ENCODE peak calls at places on chromosomes 2 and 18, in four cellular contexts. L is HCT116, P is cardiac muscle cell, H is WTC11. B is an unnamed sample.

GRCh38 chr2:172270278-172271079 is 156.9 kb upstream of the ITGA6 start:
- DNase-seq in L (no peak), H (peak), P (no peak), B (no peak)

GRCh38 chr2:193891021-193891420 is 1696.3 kb upstream of the TMEFF2 start:
- DNase-seq in H (no peak), L (no peak), P (no peak), B (no peak)

GRCh38 chr2:199973703-199974102 is 18.3 kb downstream of the MAIP1 start:
- DNase-seq in H (no peak), P (peak), L (peak), B (peak)

GRCh38 chr2:240997141-240997855 is 1.1 kb upstream of the SNED1 start:
- DNase-seq in H (no peak), L (no peak), P (no peak), B (no peak)

GRCh38 chr2:85168984-85169383 is 35.8 kb downstream of the TCF7L1 start:
- DNase-seq in P (no peak), H (no peak), L (no peak), B (no peak)

GRCh38 chr2:207744050-207744449 is 25.7 kb downstream of the FZD5 start:
- DNase-seq in P (no peak), L (no peak), H (no peak), B (no peak)

GRCh38 chr2:176084629-176085119 is 912 bp upstream of the EVX2 start:
- DNase-seq in L (no peak), H (no peak), P (no peak), B (no peak)

GRCh38 chr2:2886934-2887333 is 490.7 kb downstream of the EIPR1 start:
- DNase-seq in P (peak), L (no peak), H (no peak), B (no peak)

GRCh38 chr2:21253311-21254027 is 129.7 kb downstream of the TDRD15 start:
- DNase-seq in H (no peak), P (no peak), L (no peak), B (no peak)

GRCh38 chr2:67991456-67991855 is 71.3 kb downstream of the C1D start:
- DNase-seq in P (no peak), L (no peak), H (no peak), B (no peak)

GRCh38 chr2:173553589-173553988 is 198.9 kb downstream of the CDCA7 start:
- DNase-seq in H (no peak), L (no peak), P (no peak), B (no peak)

GRCh38 chr18:12015697-12016062 is 34.4 kb downstream of the IMPA2 start:
- DNase-seq in L (no peak), H (no peak), P (no peak), B (peak)

GRCh38 chr2:73984922-73985317 is 210 bp downstream of the TET3 start:
- DNase-seq in L (no peak), P (no peak), H (peak), B (no peak)

GRCh38 chr2:241771286-241772062 is 5.1 kb upstream of the GAL3ST2 start:
- DNase-seq in H (peak), L (no peak), P (no peak), B (no peak)

GRCh38 chr2:44620189-44620990 is 258.6 kb downstream of the CAMKMT start:
- DNase-seq in L (no peak), P (no peak), H (no peak), B (peak)

GRCh38 chr2:152432206-152432653 is 97.3 kb downstream of the FMNL2 start:
- DNase-seq in L (no peak), H (no peak), P (no peak), B (peak)

GRCh38 chr2:36356990-36357505 is 1.5 kb downstream of the CRIM1 start:
- DNase-seq in P (no peak), L (no peak), H (no peak), B (peak)

GRCh38 chr2:44361330-44362206 is at the start of the genes CAMKMT and PREPL:
- DNase-seq in P (peak), H (peak), L (peak), B (peak)

GRCh38 chr2:152548111-152548875 is 169.0 kb downstream of the PRPF40A start:
- DNase-seq in P (no peak), H (no peak), L (no peak), B (no peak)

GRCh38 chr2:199366406-199366805 is 91.3 kb downstream of the SATB2 start:
- DNase-seq in L (no peak), H (no peak), P (no peak), B (peak)

GRCh38 chr18:79912409-79912991 is 39.0 kb downstream of the SLC66A2 start:
- DNase-seq in H (no peak), P (no peak), L (no peak), B (no peak)

GRCh38 chr18:6595666-6596065 is 133.8 kb upstream of the ARHGAP28 start:
- DNase-seq in P (no peak), H (no peak), L (no peak), B (no peak)

GRCh38 chr2:234846589-234847363 is 105.0 kb upstream of the SH3BP4 start:
- DNase-seq in H (no peak), L (no peak), P (no peak), B (peak)

GRCh38 chr2:224060783-224061482 is 21.8 kb upstream of the SERPINE2 start:
- DNase-seq in P (no peak), L (no peak), H (no peak), B (no peak)

GRCh38 chr2:226674123-226674522 is 125.5 kb downstream of the IRS1 start:
- DNase-seq in H (no peak), P (peak), L (no peak), B (no peak)

GRCh38 chr2:204340511-204340910 is 204.8 kb upstream of the PARD3B start:
- DNase-seq in L (no peak), P (no peak), H (no peak), B (no peak)

GRCh38 chr2:9212010-9212638 is 5.5 kb downstream of the ASAP2 start:
- DNase-seq in H (no peak), P (no peak), L (no peak), B (no peak)

GRCh38 chr2:95314964-95315611 is 17.9 kb downstream of the KCNIP3 start:
- DNase-seq in P (peak), H (peak), L (peak), B (peak)

GRCh38 chr2:127569274-127570065 is 34.0 kb downstream of the MYO7B start:
- DNase-seq in P (no peak), L (no peak), H (no peak), B (peak)

GRCh38 chr2:38277245-38278119 is 99.6 kb downstream of the ATL2 start:
- DNase-seq in H (peak), P (no peak), L (no peak), B (no peak)

GRCh38 chr2:162403884-162404283 is 60.0 kb downstream of the GCA start:
- DNase-seq in H (no peak), P (no peak), L (no peak), B (peak)

GRCh38 chr2:47201224-47201623 is 46.1 kb upstream of the STPG4 start:
- DNase-seq in L (no peak), H (no peak), P (no peak), B (no peak)

GRCh38 chr2:86069783-86070339 is 35.8 kb downstream of the POLR1A start:
- DNase-seq in L (no peak), P (no peak), H (no peak), B (no peak)

GRCh38 chr2:1787799-1788477 is 43.6 kb upstream of the PXDN start:
- DNase-seq in H (no peak), L (no peak), P (no peak), B (no peak)

GRCh38 chr2:30385327-30385726 is 61.7 kb upstream of the LCLAT1 start:
- DNase-seq in P (peak), L (no peak), H (peak), B (peak)

GRCh38 chr18:57856707-57857280 is 53.7 kb upstream of the ATP8B1 start:
- DNase-seq in L (no peak), H (no peak), P (no peak), B (no peak)

GRCh38 chr18:57856128-57856527 is 53.0 kb upstream of the ATP8B1 start:
- DNase-seq in L (no peak), H (no peak), P (no peak), B (no peak)

GRCh38 chr18:57863706-57864105 is 60.6 kb upstream of the ATP8B1 start:
- DNase-seq in L (no peak), H (no peak), P (no peak), B (no peak)

GRCh38 chr18:57854726-57855125 is 51.6 kb upstream of the ATP8B1 start:
- DNase-seq in H (no peak), P (no peak), L (no peak), B (no peak)

DNA sequence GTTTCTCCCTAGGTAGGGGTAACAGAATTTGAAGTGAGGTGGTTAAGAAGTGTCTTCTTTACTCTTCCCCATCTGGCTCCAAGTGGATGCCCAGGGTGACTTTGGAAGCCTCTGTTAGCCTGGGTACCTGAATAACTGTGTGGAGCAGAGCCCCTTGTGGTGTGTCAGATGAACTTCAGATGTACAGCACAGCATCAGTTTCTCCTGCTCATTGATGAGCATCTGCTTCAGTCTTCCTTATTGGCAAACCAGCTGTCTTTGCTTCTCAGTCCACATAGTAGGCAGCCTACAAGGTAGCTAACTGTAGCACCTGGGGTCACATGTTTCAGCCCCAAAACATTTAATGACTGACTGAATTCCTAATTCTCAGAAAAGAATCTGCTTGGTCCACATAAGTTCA is 56.2 kb upstream of the ATP8B1 start:
- DNase-seq in L (peak), H (peak), P (peak), B (peak)
- TF ChIP-seq CTCF in L (peak), H (peak), P (peak), B (peak)

GRCh38 chr18:58334061-58334460 is 290.0 kb downstream of the NEDD4L start:
- DNase-seq in H (no peak), P (no peak), L (no peak), B (no peak)

GRCh38 chr18:58335223-58335622 is 291.2 kb downstream of the NEDD4L start:
- DNase-seq in H (no peak), P (no peak), L (no peak), B (no peak)

GRCh38 chr18:58336605-58337004 is 292.3 kb downstream of the ALPK2 start:
- DNase-seq in P (no peak), L (no peak), H (no peak), B (no peak)

GRCh38 chr18:58337285-58337684 is 291.6 kb downstream of the ALPK2 start:
- DNase-seq in P (no peak), L (no peak), H (no peak), B (no peak)

DNA sequence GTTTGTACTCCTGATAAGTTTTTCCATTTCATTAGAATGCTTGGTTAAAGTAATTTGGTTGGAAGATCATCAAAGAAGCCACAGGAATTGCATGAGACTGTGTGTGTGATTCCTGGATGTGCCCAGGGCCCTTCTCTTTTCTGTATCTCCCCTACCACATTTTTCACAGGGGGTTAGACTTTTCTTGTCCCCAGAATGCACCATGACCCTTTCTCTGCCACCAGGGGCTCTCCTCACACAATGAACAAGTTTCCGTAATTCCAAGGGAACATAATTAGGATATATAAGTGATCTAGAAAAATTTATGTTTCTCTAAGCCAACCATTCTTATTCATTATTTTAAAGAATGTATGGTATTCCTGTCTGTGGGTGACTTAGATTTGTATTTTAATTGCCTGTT is 291.8 kb downstream of the NEDD4L start:
- DNase-seq in L (no peak), P (no peak), H (no peak), B (no peak)
- TF ChIP-seq CTCF in L (peak), P (peak), H (no peak), B (no peak)

DNA sequence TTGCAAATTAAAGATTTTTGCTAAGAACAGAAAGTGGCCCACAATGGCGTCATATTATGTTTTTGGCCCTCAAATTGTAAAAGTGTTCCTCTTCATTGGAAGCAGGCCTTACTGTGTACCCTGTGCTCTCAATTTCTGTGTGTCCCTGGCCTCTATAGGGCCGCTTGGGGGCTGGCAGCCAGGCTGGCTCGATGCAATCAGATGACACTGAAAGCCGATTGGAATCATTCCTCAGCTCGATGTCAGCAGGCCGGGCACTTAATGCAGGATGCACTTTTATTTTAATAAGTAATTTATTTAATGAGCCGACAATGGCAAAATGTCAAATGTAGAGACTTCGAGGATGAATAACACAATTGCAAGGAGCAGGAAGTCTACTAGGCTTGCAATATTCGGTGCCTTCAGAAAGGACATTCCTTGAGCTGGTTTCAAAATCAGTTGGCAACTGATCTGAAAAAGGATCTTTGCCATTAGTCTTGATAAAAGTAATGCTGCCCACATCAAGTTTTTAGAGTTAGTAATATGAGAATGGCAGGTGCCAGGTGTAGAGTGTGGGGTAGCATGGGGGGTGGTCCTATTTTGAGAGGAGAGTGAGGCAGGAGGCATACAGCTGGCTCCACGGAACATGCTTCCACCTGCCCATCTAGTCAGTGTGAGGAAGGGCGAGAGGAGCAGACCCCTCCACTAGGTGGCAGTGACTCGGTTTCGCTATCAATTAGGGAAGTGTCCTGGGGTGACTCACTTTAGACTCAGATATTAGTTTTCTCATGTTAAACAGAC is 80.7 kb downstream of the NABP1 start:
- DNase-seq in P (peak), H (peak), L (peak), B (peak)
- TF ChIP-seq CTCF in P (peak), H (peak), L (peak), B (peak)

DNA sequence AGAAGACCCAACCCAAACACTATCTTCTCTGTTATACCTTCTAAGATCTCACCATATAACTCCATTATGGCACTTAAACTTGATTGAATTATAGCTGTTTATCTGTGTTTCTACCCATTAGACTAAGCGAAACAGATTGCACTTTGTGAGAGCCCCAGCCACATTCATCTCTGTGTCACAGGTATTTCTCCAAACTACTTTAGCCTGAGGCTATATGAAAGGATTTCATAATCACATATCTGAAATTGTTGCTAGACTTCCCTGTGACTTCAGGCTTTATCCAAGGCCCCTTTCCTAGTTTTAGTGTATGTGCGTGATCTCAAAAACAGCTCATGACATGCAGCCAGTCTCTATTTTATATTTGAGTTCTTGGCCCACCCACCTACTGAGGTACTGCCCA is 745.0 kb upstream of the ACVR2A start:
- DNase-seq in L (no peak), H (no peak), P (no peak), B (peak)
- TF ChIP-seq CTCF in L (no peak), H (no peak), P (no peak), B (no peak)

DNA sequence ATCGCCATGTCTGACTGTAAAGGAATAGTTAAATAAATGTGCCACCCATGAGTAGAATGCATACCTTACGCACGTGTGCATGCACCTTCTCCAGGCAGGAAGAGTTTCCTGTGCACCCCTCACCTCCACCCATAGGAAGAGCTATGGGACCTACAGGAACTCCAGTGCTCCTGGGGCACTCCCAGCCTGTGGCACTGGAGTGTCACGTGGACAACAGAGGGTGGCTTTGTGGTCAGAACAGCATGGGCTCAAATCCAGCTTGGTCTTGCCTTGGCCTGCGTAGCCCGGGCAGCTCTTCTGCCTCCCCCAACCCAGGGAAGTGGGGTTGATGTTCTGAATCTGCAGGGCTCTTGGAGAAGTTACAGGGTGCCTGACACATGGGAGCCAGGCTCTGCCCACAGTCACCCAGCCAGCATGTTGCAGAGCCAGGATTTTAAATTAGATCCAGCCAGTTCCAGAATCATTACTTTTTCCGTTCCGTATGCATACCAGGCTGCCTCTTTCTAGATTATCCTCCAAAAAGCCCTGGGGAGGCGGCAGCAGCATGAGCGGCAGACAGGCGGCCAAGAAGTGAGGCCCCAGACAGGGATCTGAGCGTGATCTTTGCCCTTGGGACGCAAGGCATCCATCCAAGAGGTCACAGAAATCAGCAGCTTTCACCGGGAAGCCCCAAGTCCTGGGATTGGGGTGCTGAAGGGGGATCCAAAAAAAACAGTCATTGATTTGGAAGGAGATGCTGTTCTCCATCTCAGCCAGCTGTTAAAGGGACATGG is 266.0 kb downstream of the ANAPC1 start:
- DNase-seq in H (no peak), P (no peak), L (peak), B (peak)
- TF ChIP-seq CTCF in H (no peak), P (no peak), L (no peak), B (no peak)

GRCh38 chr18:63953811-63954210 is 4.7 kb downstream of the HMSD start:
- DNase-seq in H (no peak), P (peak), L (no peak), B (no peak)

GRCh38 chr18:63947051-63947790 is 1.9 kb upstream of the HMSD start:
- DNase-seq in L (no peak), P (no peak), H (no peak), B (no peak)

GRCh38 chr18:63951302-63951705 is 2.2 kb downstream of the HMSD start:
- DNase-seq in P (no peak), H (no peak), L (no peak), B (peak)

DNA sequence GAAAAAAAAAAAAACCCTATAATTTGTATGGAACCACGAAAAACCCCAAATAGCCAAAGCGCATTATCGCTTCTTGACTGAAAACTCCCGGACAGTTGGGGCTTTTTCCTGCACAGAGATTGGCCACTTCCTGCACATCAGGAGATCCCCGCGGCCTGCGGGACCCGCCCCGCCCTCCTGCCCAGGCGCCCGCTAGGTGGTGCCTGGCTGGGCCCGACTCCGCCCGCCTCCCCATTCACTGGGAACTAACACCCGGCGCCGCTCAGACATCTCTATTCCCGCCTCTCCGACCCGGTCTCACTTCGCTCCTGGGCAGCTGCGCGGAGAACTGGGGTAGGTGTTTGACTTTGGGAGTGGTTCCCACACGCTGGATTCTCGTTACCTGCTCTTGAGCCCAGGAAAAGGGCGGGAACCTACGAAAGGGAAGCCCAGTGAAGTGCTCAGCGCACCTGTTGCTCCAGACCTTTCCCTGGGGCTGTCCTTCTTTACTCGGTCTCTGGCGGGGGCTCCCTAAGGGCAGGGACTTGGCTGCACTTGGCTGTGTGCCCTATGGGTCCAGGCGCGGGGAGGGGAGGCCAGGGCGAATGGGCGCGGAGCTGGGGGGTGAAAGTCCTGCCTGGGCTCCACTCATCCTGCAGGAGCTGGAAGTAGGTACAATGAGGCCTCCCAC is at the start of gene HMSD:
- DNase-seq in L (peak), H (peak), P (peak), B (no peak)
- TF ChIP-seq CTCF in L (peak), H (no peak), P (peak), B (no peak)

GRCh38 chr2:12718662-12719399 is 2.1 kb downstream of the TRIB2 start:
- DNase-seq in L (no peak), P (peak), H (no peak), B (peak)
- TF ChIP-seq CTCF in L (no peak), P (no peak), H (no peak), B (no peak)

GRCh38 chr18:59456657-59457056 is 97.6 kb upstream of the LMAN1 start:
- DNase-seq in L (no peak), H (no peak), P (no peak), B (no peak)

GRCh38 chr18:59460060-59460395 is 101.0 kb upstream of the LMAN1 start:
- DNase-seq in P (peak), H (no peak), L (no peak), B (no peak)

GRCh38 chr18:59458575-59458974 is 99.5 kb upstream of the LMAN1 start:
- DNase-seq in H (no peak), P (peak), L (no peak), B (no peak)

GRCh38 chr18:59461171-59461570 is 102.1 kb upstream of the LMAN1 start:
- DNase-seq in H (no peak), P (no peak), L (no peak), B (no peak)

GRCh38 chr18:59459352-59460059 is 100.4 kb upstream of the LMAN1 start:
- DNase-seq in L (peak), P (peak), H (no peak), B (peak)
- TF ChIP-seq CTCF in L (peak), P (peak), H (peak), B (peak)